ENCODE peak calls at places on chromosomes 16 and 17, in seven cellular contexts. V, I, Q, G, K, S and P are unnamed samples. For H3K36me3, the result is how much of the 10 kb centered on the place peaks cover.

GRCh38 chr17:42783062-42783777 is 2.8 kb downstream of the WNK4 start:
- DNase-seq in S (no peak), I (peak), Q (no peak), V (no peak), G (no peak), K (no peak), P (no peak)

GRCh38 chr16:58515125-58515870 is at the start of gene SETD6:
- DNase-seq in V (peak), G (peak), Q (peak), K (peak), I (peak), S (peak), P (peak)

GRCh38 chr17:6437956-6438355 is 3.0 kb upstream of the AIPL1 start:
- DNase-seq in G (no peak), S (no peak), K (no peak), Q (no peak), V (no peak), I (no peak), P (no peak)

GRCh38 chr16:84520778-84521770 is 16.6 kb upstream of the MEAK7 start:
- DNase-seq in Q (no peak), K (no peak), G (no peak), V (no peak), S (no peak), I (no peak), P (peak)

GRCh38 chr17:73610331-73610911 is 33.8 kb downstream of the SDK2 start:
- DNase-seq in V (no peak), Q (no peak), K (no peak), S (no peak), I (no peak), G (no peak), P (no peak)

GRCh38 chr17:18234853-18235380 is 9.5 kb downstream of the LLGL1 start:
- DNase-seq in Q (no peak), S (no peak), K (no peak), G (no peak), I (no peak), V (no peak), P (no peak)

GRCh38 chr17:82534401-82534812 is 14.9 kb downstream of the FOXK2 start:
- DNase-seq in K (peak), G (no peak), I (no peak), S (no peak), Q (no peak), V (no peak), P (no peak)

GRCh38 chr17:75262112-75262606 is 480 bp downstream of the MRPS7 start:
- DNase-seq in Q (no peak), S (peak), I (no peak), K (no peak), G (peak), V (peak), P (no peak)

GRCh38 chr16:11560701-11561439 is 25.8 kb downstream of the LITAF start:
- DNase-seq in Q (peak), G (peak), K (no peak), I (no peak), V (no peak), S (peak), P (no peak)

GRCh38 chr17:58277726-58278595 is 2.8 kb downstream of the MPO start:
- DNase-seq in V (no peak), K (no peak), G (no peak), S (no peak), I (no peak), Q (no peak), P (no peak)

GRCh38 chr17:63850401-63850800 is 7.9 kb upstream of the SMARCD2 start:
- DNase-seq in G (peak), Q (no peak), I (no peak), K (no peak), S (no peak), V (no peak), P (no peak)

GRCh38 chr17:59804910-59805381 is 87.8 kb downstream of the TUBD1 start:
- DNase-seq in Q (no peak), S (no peak), V (no peak), G (no peak), I (no peak), K (no peak), P (no peak)

GRCh38 chr17:14316131-14316854 is 15.4 kb downstream of the HS3ST3B1 start:
- DNase-seq in K (no peak), I (peak), Q (no peak), G (no peak), S (no peak), V (no peak), P (no peak)

GRCh38 chr17:40071720-40072480 is 9.1 kb downstream of the THRA start:
- DNase-seq in S (no peak), K (peak), I (no peak), G (peak), Q (peak), V (peak), P (peak)

GRCh38 chr17:7717756-7718350 is 309 bp downstream of the DNAH2 start:
- DNase-seq in S (peak), Q (no peak), G (no peak), V (no peak), I (no peak), K (no peak), P (no peak)

GRCh38 chr17:15334266-15334665 is 7.1 kb downstream of the TEKT3 start:
- DNase-seq in G (no peak), K (no peak), Q (no peak), V (no peak), S (no peak), I (no peak), P (no peak)

GRCh38 chr17:64378890-64379354 is 11.7 kb downstream of the PECAM1 start:
- DNase-seq in G (no peak), I (no peak), K (no peak), V (no peak), S (no peak), Q (peak), P (no peak)

GRCh38 chr16:67460168-67460567 is 20.8 kb downstream of the ATP6V0D1 start:
- DNase-seq in S (no peak), I (no peak), G (peak), V (peak), Q (no peak), K (no peak), P (no peak)

GRCh38 chr16:11310997-11311561 is 29.9 kb upstream of the PRM1 start:
- DNase-seq in Q (peak), I (no peak), S (no peak), V (no peak), G (no peak), K (no peak), P (no peak)

GRCh38 chr16:27819356-27819755 is 244.2 kb downstream of the GSG1L start:
- DNase-seq in S (no peak), Q (no peak), I (no peak), V (no peak), K (no peak), G (no peak), P (no peak)

GRCh38 chr17:63702223-63702577 is 2.3 kb upstream of the LIMD2 start:
- DNase-seq in G (no peak), K (no peak), V (peak), I (no peak), S (no peak), Q (peak), P (peak)

GRCh38 chr16:53372942-53373871 is 61.1 kb upstream of the RBL2 start:
- DNase-seq in G (no peak), V (peak), K (peak), S (peak), I (no peak), Q (peak), P (peak)

GRCh38 chr16:19135201-19135838 is 21.6 kb downstream of the ITPRIPL2 start:
- DNase-seq in K (no peak), V (no peak), I (no peak), G (no peak), S (no peak), Q (no peak), P (no peak)

GRCh38 chr16:58331024-58331707 is 36.3 kb upstream of the PRSS54 start:
- DNase-seq in V (no peak), K (no peak), Q (no peak), G (no peak), I (no peak), S (peak), P (no peak)

GRCh38 chr16:84672276-84673202 is 24.2 kb downstream of the KLHL36 start:
- DNase-seq in Q (peak), I (peak), S (peak), G (peak), K (peak), V (peak), P (peak)

GRCh38 chr17:2214887-2215615 is 88.5 kb downstream of the SMG6 start:
- DNase-seq in V (no peak), K (no peak), G (peak), S (no peak), Q (peak), I (peak), P (no peak)

GRCh38 chr16:53821957-53822625 is 118.1 kb downstream of the FTO start:
- DNase-seq in K (no peak), V (no peak), I (peak), G (no peak), Q (no peak), S (no peak), P (no peak)

GRCh38 chr17:9991351-9991750 is 86.3 kb upstream of the RCVRN start:
- DNase-seq in Q (no peak), G (no peak), I (no peak), S (no peak), V (no peak), K (no peak), P (no peak)

GRCh38 chr17:4074831-4075495 is 67.9 kb downstream of the ZZEF1 start:
- DNase-seq in G (no peak), S (peak), I (peak), K (no peak), V (no peak), Q (no peak), P (no peak)

GRCh38 chr17:62164712-62165377 is 99.8 kb upstream of the MED13 start:
- DNase-seq in G (no peak), K (no peak), I (no peak), S (no peak), Q (no peak), V (no peak), P (no peak)

GRCh38 chr17:67711916-67712315 is 5.8 kb upstream of the NOL11 start:
- DNase-seq in V (no peak), G (no peak), Q (no peak), K (no peak), S (no peak), I (no peak), P (no peak)

GRCh38 chr17:72622661-72623433 is 469.6 kb downstream of the SLC39A11 start:
- DNase-seq in G (no peak), I (no peak), V (no peak), S (no peak), Q (no peak), K (no peak), P (no peak)

GRCh38 chr16:75267631-75268264 is 16.3 kb upstream of the BCAR1 start:
- DNase-seq in I (peak), S (no peak), G (peak), K (peak), Q (peak), V (peak), P (peak)

GRCh38 chr17:28124962-28125361 is 82.5 kb downstream of the NLK start:
- DNase-seq in K (no peak), I (no peak), Q (no peak), G (no peak), S (no peak), V (no peak), P (no peak)

GRCh38 chr16:54236761-54237160 is 49.8 kb downstream of the IRX3 start:
- DNase-seq in I (peak), S (no peak), Q (no peak), K (no peak), V (no peak), G (no peak), P (no peak)

GRCh38 chr17:75455896-75456416 is 479 bp upstream of the TMEM94 start:
- DNase-seq in V (no peak), Q (no peak), G (peak), I (no peak), K (no peak), S (no peak), P (peak)

GRCh38 chr16:3762080-3762750 is 44.9 kb upstream of the TRAP1 start:
- DNase-seq in Q (no peak), S (no peak), K (no peak), G (no peak), I (no peak), V (no peak), P (no peak)
- H3K36me3 ChIP-seq in Q (under half), S (under half), K (under half), G (half or more), I (half or more), V (under half), P (half or more)

GRCh38 chr16:46927273-46927672 is 43.1 kb downstream of the GPT2 start:
- DNase-seq in V (no peak), Q (no peak), I (no peak), S (no peak), K (no peak), G (peak), P (no peak)
- H3K36me3 ChIP-seq in V (under half), Q (under half), I (half or more), S (half or more), K (under half), G (half or more), P (under half)

GRCh38 chr16:1311212-1311737 is 1.8 kb downstream of the UBE2I start:
- DNase-seq in G (no peak), K (no peak), I (no peak), S (no peak), Q (no peak), V (no peak), P (no peak)

GRCh38 chr16:1312903-1313302 is 3.5 kb downstream of the UBE2I start:
- DNase-seq in K (no peak), G (no peak), S (no peak), I (no peak), Q (no peak), V (no peak), P (no peak)

GRCh38 chr16:1311738-1312458 is 2.5 kb downstream of the UBE2I start:
- DNase-seq in V (no peak), G (no peak), I (peak), K (no peak), S (no peak), Q (no peak), P (no peak)

GRCh38 chr16:1313721-1314120 is 4.3 kb downstream of the UBE2I start:
- DNase-seq in I (no peak), G (no peak), V (no peak), Q (no peak), K (no peak), S (no peak), P (no peak)

DNA sequence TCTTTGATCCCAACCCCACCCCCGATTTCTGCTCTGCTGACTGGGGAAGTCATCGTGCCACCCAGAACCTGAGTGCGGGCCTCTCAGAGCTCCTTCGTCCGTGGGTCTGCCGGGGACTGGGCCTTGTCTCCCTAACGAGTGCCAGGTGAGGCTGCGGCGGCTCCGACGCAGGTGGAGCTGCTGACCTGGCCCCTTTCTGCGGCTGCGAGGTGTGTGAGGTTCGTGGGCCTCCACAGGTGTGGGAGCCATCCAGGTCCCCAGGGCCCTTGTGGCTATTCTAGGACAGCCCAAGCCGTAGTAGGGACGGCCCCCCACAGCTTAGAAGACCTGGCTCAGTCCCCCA is 3.0 kb downstream of the UBE2I start:
- DNase-seq in I (no peak), G (no peak), Q (no peak), S (no peak), K (no peak), V (no peak), P (no peak)
- H3K36me3 ChIP-seq in I (under half), G (under half), Q (under half), S (under half), K (under half), V (under half), P (half or more)

DNA sequence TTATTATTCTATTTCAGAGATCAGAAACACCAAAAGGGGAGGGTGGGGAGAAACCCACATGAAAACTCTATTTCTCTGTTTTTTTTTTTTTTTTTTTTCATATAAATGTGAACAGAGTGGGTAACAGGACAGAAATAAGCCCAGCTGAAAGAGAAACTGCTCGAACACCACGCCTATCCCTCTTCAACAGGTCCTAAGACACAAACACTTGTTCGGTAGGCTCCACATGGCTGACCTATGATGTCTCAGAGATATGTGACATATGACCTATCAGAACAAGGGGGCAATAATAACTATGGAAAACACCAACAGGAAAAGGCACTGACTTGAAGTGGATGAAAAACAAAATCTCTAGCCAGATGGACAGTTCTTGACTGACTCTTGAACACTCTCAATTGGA is 44.8 kb downstream of the PARN start:
- DNase-seq in S (no peak), I (no peak), V (no peak), K (no peak), Q (no peak), G (no peak), P (no peak)
- H3K36me3 ChIP-seq in S (under half), I (under half), V (under half), K (under half), Q (under half), G (half or more), P (half or more)

GRCh38 chr17:78406396-78406795 is 27.9 kb downstream of the PGS1 start:
- DNase-seq in G (no peak), V (no peak), Q (no peak), S (no peak), I (no peak), K (no peak), P (no peak)
- H3K36me3 ChIP-seq in G (under half), V (under half), Q (under half), S (under half), I (half or more), K (under half), P (half or more)

GRCh38 chr16:12773216-12773615 is 30.5 kb downstream of the CPPED1 start:
- DNase-seq in G (no peak), S (no peak), V (no peak), Q (no peak), I (peak), K (no peak), P (no peak)
- H3K36me3 ChIP-seq in G (under half), S (under half), V (under half), Q (under half), I (under half), K (under half), P (under half)

GRCh38 chr17:80372456-80372855 is 42.5 kb upstream of the ENDOV start:
- DNase-seq in G (no peak), V (no peak), S (no peak), Q (no peak), I (no peak), K (no peak), P (no peak)
- H3K36me3 ChIP-seq in G (half or more), V (under half), S (under half), Q (under half), I (half or more), K (under half), P (half or more)

GRCh38 chr16:89106533-89107208 is 13.0 kb downstream of the ACSF3 start:
- DNase-seq in G (no peak), Q (no peak), K (no peak), I (no peak), S (no peak), V (no peak), P (no peak)

GRCh38 chr16:89103781-89104180 is 10.1 kb downstream of the ACSF3 start:
- DNase-seq in V (no peak), Q (no peak), G (no peak), S (no peak), I (no peak), K (no peak), P (peak)

GRCh38 chr16:89105599-89106151 is 12.0 kb downstream of the ACSF3 start:
- DNase-seq in G (peak), K (no peak), Q (no peak), V (no peak), I (no peak), S (no peak), P (no peak)

GRCh38 chr16:89104303-89104702 is 10.7 kb downstream of the ACSF3 start:
- DNase-seq in V (no peak), Q (no peak), K (no peak), I (no peak), G (no peak), S (no peak), P (peak)

GRCh38 chr16:89104930-89105571 is 11.4 kb downstream of the ACSF3 start:
- DNase-seq in K (no peak), I (no peak), V (no peak), S (no peak), Q (peak), G (peak), P (peak)
- H3K36me3 ChIP-seq in K (under half), I (half or more), V (under half), S (under half), Q (under half), G (half or more), P (half or more)

GRCh38 chr16:30428055-30428454 is 1.8 kb downstream of the DCTPP1 start:
- DNase-seq in S (no peak), I (no peak), G (no peak), V (no peak), Q (no peak), K (no peak), P (no peak)
- H3K36me3 ChIP-seq in S (under half), I (under half), G (under half), V (under half), Q (under half), K (under half), P (under half)

DNA sequence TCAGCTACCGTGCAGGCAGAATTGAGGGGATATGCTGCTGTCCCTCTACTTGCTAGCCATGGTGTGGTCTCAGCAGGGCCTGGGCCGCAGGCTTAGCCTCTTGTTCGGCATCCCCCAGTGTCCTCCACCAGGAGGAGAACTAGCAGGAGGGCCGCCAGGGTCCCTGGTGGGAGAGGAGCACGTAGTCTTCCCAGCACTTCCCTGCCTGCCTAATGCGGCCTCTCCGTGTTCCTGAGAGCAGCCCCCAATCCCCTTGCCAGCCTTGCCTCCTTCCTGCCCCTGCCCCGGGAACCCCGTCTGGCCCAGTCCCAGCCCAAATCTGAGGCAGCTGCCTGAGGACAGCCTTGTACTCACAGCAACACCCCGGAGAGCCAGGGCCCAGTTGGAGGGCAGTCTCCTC is 38.1 kb downstream of the PLD6 start:
- DNase-seq in V (no peak), K (no peak), G (peak), I (no peak), Q (no peak), S (no peak), P (no peak)
- H3K36me3 ChIP-seq in V (under half), K (under half), G (half or more), I (half or more), Q (under half), S (under half), P (half or more)